ENCODE peak calls at places on chromosomes 12 and 14, in nine cellular contexts. One of them, this sample, is unnamed.

GRCh38 chr12:44287545-44287944 is 451.7 kb downstream of the TMEM117 start:
- DNase-seq in posterior cingulate gyrus: no peak
- DNase-seq in CD8-positive, alpha-beta T cell: no peak
- DNase-seq in psoas muscle: no peak
- DNase-seq in HuH-7: no peak
- DNase-seq in kidney tubule cell: no peak
- DNase-seq in foreskin melanocyte: no peak
- DNase-seq in mesendoderm: no peak
- DNase-seq in Peyer's patch: no peak
- DNase-seq in this sample: no peak

GRCh38 chr12:3303410-3304136 is 187.4 kb upstream of the PRMT8 start:
- DNase-seq in Peyer's patch: no peak
- DNase-seq in mesendoderm: peak
- DNase-seq in psoas muscle: no peak
- DNase-seq in posterior cingulate gyrus: peak
- DNase-seq in foreskin melanocyte: no peak
- DNase-seq in HuH-7: no peak
- DNase-seq in CD8-positive, alpha-beta T cell: no peak
- DNase-seq in kidney tubule cell: peak
- DNase-seq in this sample: no peak

GRCh38 chr12:119343130-119343529 is 8.6 kb downstream of the CCDC60 start:
- DNase-seq in Peyer's patch: no peak
- DNase-seq in kidney tubule cell: no peak
- DNase-seq in foreskin melanocyte: no peak
- DNase-seq in HuH-7: no peak
- DNase-seq in mesendoderm: no peak
- DNase-seq in CD8-positive, alpha-beta T cell: no peak
- DNase-seq in psoas muscle: no peak
- DNase-seq in posterior cingulate gyrus: no peak
- DNase-seq in this sample: no peak

GRCh38 chr12:39619316-39619659 is 315 bp downstream of the ABCD2 start:
- DNase-seq in kidney tubule cell: no peak
- DNase-seq in psoas muscle: no peak
- DNase-seq in Peyer's patch: no peak
- DNase-seq in mesendoderm: no peak
- DNase-seq in posterior cingulate gyrus: no peak
- DNase-seq in CD8-positive, alpha-beta T cell: peak
- DNase-seq in foreskin melanocyte: no peak
- DNase-seq in HuH-7: no peak
- DNase-seq in this sample: no peak

GRCh38 chr14:31154956-31155355 is 52.6 kb downstream of the HECTD1 start:
- DNase-seq in Peyer's patch: no peak
- DNase-seq in CD8-positive, alpha-beta T cell: no peak
- DNase-seq in posterior cingulate gyrus: no peak
- DNase-seq in HuH-7: no peak
- DNase-seq in mesendoderm: no peak
- DNase-seq in kidney tubule cell: peak
- DNase-seq in foreskin melanocyte: no peak
- DNase-seq in psoas muscle: no peak
- DNase-seq in this sample: no peak

GRCh38 chr12:25352078-25352918 is 101.6 kb upstream of the KRAS start:
- DNase-seq in psoas muscle: no peak
- DNase-seq in kidney tubule cell: no peak
- DNase-seq in Peyer's patch: no peak
- DNase-seq in mesendoderm: no peak
- DNase-seq in CD8-positive, alpha-beta T cell: no peak
- DNase-seq in HuH-7: no peak
- DNase-seq in foreskin melanocyte: no peak
- DNase-seq in posterior cingulate gyrus: no peak
- DNase-seq in this sample: no peak

GRCh38 chr12:45671254-45671653 is 58.3 kb upstream of the ARID2 start:
- DNase-seq in kidney tubule cell: peak
- DNase-seq in foreskin melanocyte: no peak
- DNase-seq in HuH-7: no peak
- DNase-seq in psoas muscle: no peak
- DNase-seq in Peyer's patch: no peak
- DNase-seq in posterior cingulate gyrus: no peak
- DNase-seq in CD8-positive, alpha-beta T cell: no peak
- DNase-seq in mesendoderm: no peak
- DNase-seq in this sample: no peak

GRCh38 chr14:52494444-52494843 is 57.9 kb downstream of the TXNDC16 start:
- DNase-seq in posterior cingulate gyrus: no peak
- DNase-seq in kidney tubule cell: no peak
- DNase-seq in mesendoderm: no peak
- DNase-seq in foreskin melanocyte: peak
- DNase-seq in HuH-7: no peak
- DNase-seq in Peyer's patch: no peak
- DNase-seq in CD8-positive, alpha-beta T cell: no peak
- DNase-seq in psoas muscle: no peak
- DNase-seq in this sample: no peak

GRCh38 chr14:99524804-99525698 is 43.8 kb downstream of the CCNK start:
- DNase-seq in posterior cingulate gyrus: peak
- DNase-seq in kidney tubule cell: peak
- DNase-seq in HuH-7: peak
- DNase-seq in mesendoderm: peak
- DNase-seq in foreskin melanocyte: no peak
- DNase-seq in CD8-positive, alpha-beta T cell: no peak
- DNase-seq in Peyer's patch: no peak
- DNase-seq in psoas muscle: peak
- DNase-seq in this sample: no peak

GRCh38 chr12:103013741-103014140 is 56.3 kb downstream of the ASCL1 start:
- DNase-seq in HuH-7: no peak
- DNase-seq in kidney tubule cell: no peak
- DNase-seq in psoas muscle: no peak
- DNase-seq in CD8-positive, alpha-beta T cell: no peak
- DNase-seq in Peyer's patch: no peak
- DNase-seq in mesendoderm: no peak
- DNase-seq in posterior cingulate gyrus: peak
- DNase-seq in foreskin melanocyte: no peak
- DNase-seq in this sample: no peak

GRCh38 chr14:49934638-49935037 is 41.8 kb downstream of the ARF6 start:
- DNase-seq in kidney tubule cell: no peak
- DNase-seq in mesendoderm: no peak
- DNase-seq in psoas muscle: no peak
- DNase-seq in foreskin melanocyte: no peak
- DNase-seq in HuH-7: no peak
- DNase-seq in CD8-positive, alpha-beta T cell: no peak
- DNase-seq in posterior cingulate gyrus: no peak
- DNase-seq in Peyer's patch: no peak
- DNase-seq in this sample: no peak

GRCh38 chr14:21026988-21027315 is 2.1 kb upstream of the NDRG2 start:
- DNase-seq in kidney tubule cell: no peak
- DNase-seq in CD8-positive, alpha-beta T cell: no peak
- DNase-seq in foreskin melanocyte: no peak
- DNase-seq in posterior cingulate gyrus: no peak
- DNase-seq in Peyer's patch: no peak
- DNase-seq in mesendoderm: peak
- DNase-seq in HuH-7: no peak
- DNase-seq in psoas muscle: peak
- DNase-seq in this sample: no peak

GRCh38 chr14:56196274-56196673 is 78.1 kb downstream of the PELI2 start:
- DNase-seq in kidney tubule cell: no peak
- DNase-seq in psoas muscle: no peak
- DNase-seq in HuH-7: no peak
- DNase-seq in posterior cingulate gyrus: no peak
- DNase-seq in mesendoderm: no peak
- DNase-seq in foreskin melanocyte: no peak
- DNase-seq in CD8-positive, alpha-beta T cell: no peak
- DNase-seq in Peyer's patch: no peak
- DNase-seq in this sample: no peak

GRCh38 chr12:114319422-114319821 is 86.5 kb downstream of the TBX5 start:
- DNase-seq in psoas muscle: peak
- DNase-seq in CD8-positive, alpha-beta T cell: no peak
- DNase-seq in HuH-7: no peak
- DNase-seq in Peyer's patch: no peak
- DNase-seq in posterior cingulate gyrus: peak
- DNase-seq in mesendoderm: no peak
- DNase-seq in foreskin melanocyte: no peak
- DNase-seq in kidney tubule cell: no peak
- DNase-seq in this sample: no peak

GRCh38 chr12:123938679-123939480 is 33.8 kb downstream of the CCDC92 start:
- DNase-seq in psoas muscle: no peak
- DNase-seq in HuH-7: peak
- DNase-seq in foreskin melanocyte: no peak
- DNase-seq in Peyer's patch: no peak
- DNase-seq in CD8-positive, alpha-beta T cell: no peak
- DNase-seq in posterior cingulate gyrus: no peak
- DNase-seq in kidney tubule cell: no peak
- DNase-seq in mesendoderm: peak
- DNase-seq in this sample: no peak

GRCh38 chr14:75442642-75443041 is 14.8 kb downstream of the JDP2 start:
- DNase-seq in HuH-7: no peak
- DNase-seq in Peyer's patch: no peak
- DNase-seq in foreskin melanocyte: no peak
- DNase-seq in mesendoderm: peak
- DNase-seq in posterior cingulate gyrus: no peak
- DNase-seq in psoas muscle: no peak
- DNase-seq in CD8-positive, alpha-beta T cell: no peak
- DNase-seq in kidney tubule cell: no peak
- DNase-seq in this sample: no peak

GRCh38 chr12:28089363-28089762 is 100.9 kb upstream of the CCDC91 start:
- DNase-seq in kidney tubule cell: peak
- DNase-seq in Peyer's patch: no peak
- DNase-seq in foreskin melanocyte: no peak
- DNase-seq in posterior cingulate gyrus: no peak
- DNase-seq in psoas muscle: no peak
- DNase-seq in CD8-positive, alpha-beta T cell: no peak
- DNase-seq in HuH-7: no peak
- DNase-seq in mesendoderm: peak
- DNase-seq in this sample: peak

GRCh38 chr12:130053641-130054040 is 108.6 kb upstream of the FZD10 start:
- DNase-seq in HuH-7: no peak
- DNase-seq in psoas muscle: no peak
- DNase-seq in CD8-positive, alpha-beta T cell: no peak
- DNase-seq in foreskin melanocyte: no peak
- DNase-seq in posterior cingulate gyrus: no peak
- DNase-seq in Peyer's patch: no peak
- DNase-seq in kidney tubule cell: no peak
- DNase-seq in mesendoderm: peak
- DNase-seq in this sample: no peak

GRCh38 chr12:30525171-30525570 is 170.5 kb downstream of the IPO8 start:
- DNase-seq in CD8-positive, alpha-beta T cell: no peak
- DNase-seq in foreskin melanocyte: no peak
- DNase-seq in posterior cingulate gyrus: no peak
- DNase-seq in psoas muscle: no peak
- DNase-seq in mesendoderm: no peak
- DNase-seq in HuH-7: no peak
- DNase-seq in Peyer's patch: no peak
- DNase-seq in kidney tubule cell: no peak
- DNase-seq in this sample: no peak

GRCh38 chr14:93285048-93285447 is 47.8 kb downstream of the BTBD7 start:
- DNase-seq in posterior cingulate gyrus: no peak
- DNase-seq in CD8-positive, alpha-beta T cell: no peak
- DNase-seq in psoas muscle: no peak
- DNase-seq in mesendoderm: no peak
- DNase-seq in kidney tubule cell: peak
- DNase-seq in Peyer's patch: no peak
- DNase-seq in foreskin melanocyte: no peak
- DNase-seq in HuH-7: no peak
- DNase-seq in this sample: no peak

GRCh38 chr12:54311091-54311490 is 10.3 kb upstream of the NFE2 start:
- DNase-seq in psoas muscle: no peak
- DNase-seq in posterior cingulate gyrus: no peak
- DNase-seq in Peyer's patch: no peak
- DNase-seq in kidney tubule cell: no peak
- DNase-seq in foreskin melanocyte: no peak
- DNase-seq in mesendoderm: no peak
- DNase-seq in CD8-positive, alpha-beta T cell: no peak
- DNase-seq in HuH-7: no peak
- DNase-seq in this sample: no peak

GRCh38 chr14:90447720-90448497 is 51.1 kb downstream of the CALM1 start:
- DNase-seq in psoas muscle: no peak
- DNase-seq in kidney tubule cell: no peak
- DNase-seq in posterior cingulate gyrus: no peak
- DNase-seq in HuH-7: no peak
- DNase-seq in CD8-positive, alpha-beta T cell: no peak
- DNase-seq in mesendoderm: peak
- DNase-seq in foreskin melanocyte: no peak
- DNase-seq in Peyer's patch: no peak
- DNase-seq in this sample: no peak

GRCh38 chr12:29113101-29113500 is 36.0 kb upstream of the FAR2 start:
- DNase-seq in HuH-7: no peak
- DNase-seq in CD8-positive, alpha-beta T cell: no peak
- DNase-seq in mesendoderm: peak
- DNase-seq in psoas muscle: no peak
- DNase-seq in foreskin melanocyte: no peak
- DNase-seq in Peyer's patch: no peak
- DNase-seq in posterior cingulate gyrus: no peak
- DNase-seq in kidney tubule cell: peak
- DNase-seq in this sample: no peak

GRCh38 chr12:88944403-88944802 is 364.1 kb upstream of the KITLG start:
- DNase-seq in Peyer's patch: no peak
- DNase-seq in posterior cingulate gyrus: no peak
- DNase-seq in HuH-7: no peak
- DNase-seq in foreskin melanocyte: no peak
- DNase-seq in kidney tubule cell: peak
- DNase-seq in CD8-positive, alpha-beta T cell: no peak
- DNase-seq in mesendoderm: no peak
- DNase-seq in psoas muscle: no peak
- DNase-seq in this sample: no peak

GRCh38 chr14:90491221-90491867 is 94.5 kb downstream of the CALM1 start:
- DNase-seq in posterior cingulate gyrus: peak
- DNase-seq in psoas muscle: peak
- DNase-seq in Peyer's patch: no peak
- DNase-seq in kidney tubule cell: no peak
- DNase-seq in CD8-positive, alpha-beta T cell: no peak
- DNase-seq in mesendoderm: peak
- DNase-seq in foreskin melanocyte: no peak
- DNase-seq in HuH-7: no peak
- DNase-seq in this sample: peak

GRCh38 chr14:102209224-102209966 is 69.7 kb downstream of the WDR20 start:
- DNase-seq in HuH-7: peak
- DNase-seq in kidney tubule cell: peak
- DNase-seq in foreskin melanocyte: peak
- DNase-seq in psoas muscle: no peak
- DNase-seq in CD8-positive, alpha-beta T cell: no peak
- DNase-seq in mesendoderm: peak
- DNase-seq in Peyer's patch: peak
- DNase-seq in posterior cingulate gyrus: peak
- DNase-seq in this sample: no peak

GRCh38 chr12:130161261-130162231 is 718 bp upstream of the FZD10 start:
- DNase-seq in HuH-7: no peak
- DNase-seq in kidney tubule cell: peak
- DNase-seq in foreskin melanocyte: no peak
- DNase-seq in CD8-positive, alpha-beta T cell: no peak
- DNase-seq in Peyer's patch: no peak
- DNase-seq in mesendoderm: peak
- DNase-seq in posterior cingulate gyrus: no peak
- DNase-seq in psoas muscle: peak
- DNase-seq in this sample: no peak

GRCh38 chr14:56117765-56118610 is at the start of gene PELI2:
- DNase-seq in kidney tubule cell: peak
- DNase-seq in Peyer's patch: peak
- DNase-seq in psoas muscle: peak
- DNase-seq in mesendoderm: peak
- DNase-seq in HuH-7: peak
- DNase-seq in CD8-positive, alpha-beta T cell: peak
- DNase-seq in posterior cingulate gyrus: peak
- DNase-seq in foreskin melanocyte: no peak
- DNase-seq in this sample: no peak

GRCh38 chr14:103909531-103910261 is 18.6 kb upstream of the TDRD9 start:
- DNase-seq in kidney tubule cell: no peak
- DNase-seq in psoas muscle: no peak
- DNase-seq in HuH-7: no peak
- DNase-seq in mesendoderm: no peak
- DNase-seq in CD8-positive, alpha-beta T cell: no peak
- DNase-seq in Peyer's patch: no peak
- DNase-seq in foreskin melanocyte: no peak
- DNase-seq in posterior cingulate gyrus: peak
- DNase-seq in this sample: no peak

GRCh38 chr12:54036620-54037359 is 3.9 kb downstream of the HOXC5 start:
- DNase-seq in kidney tubule cell: peak
- DNase-seq in foreskin melanocyte: no peak
- DNase-seq in posterior cingulate gyrus: no peak
- DNase-seq in mesendoderm: no peak
- DNase-seq in CD8-positive, alpha-beta T cell: no peak
- DNase-seq in HuH-7: no peak
- DNase-seq in psoas muscle: peak
- DNase-seq in Peyer's patch: no peak
- DNase-seq in this sample: no peak

GRCh38 chr12:132596016-132596415 is 14.4 kb downstream of the LRCOL1 start:
- DNase-seq in HuH-7: no peak
- DNase-seq in foreskin melanocyte: no peak
- DNase-seq in psoas muscle: peak
- DNase-seq in CD8-positive, alpha-beta T cell: no peak
- DNase-seq in kidney tubule cell: peak
- DNase-seq in posterior cingulate gyrus: no peak
- DNase-seq in Peyer's patch: no peak
- DNase-seq in mesendoderm: peak
- DNase-seq in this sample: no peak

This sample was measured in COLO829.